ENCODE peak calls at places on chromosome X, in five cellular contexts. H is body of pancreas, P is endodermal cell, U is brain microvascular endothelial cell, M is heart left ventricle. R is an unnamed sample. For H3K36me3, the result is how much of the 10 kb centered on the place peaks cover.

GRCh38 chrX:131626681-131627296 is 82.9 kb downstream of the OR13H1 start:
- DNase-seq in H (no peak), P (peak), M (no peak), U (no peak), R (no peak)

GRCh38 chrX:76279007-76279406 is 106.1 kb downstream of the PBDC1 start:
- DNase-seq in U (peak), H (peak), M (peak), P (peak), R (peak)

GRCh38 chrX:13937370-13938052 is 92.2 kb downstream of the GEMIN8 start:
- DNase-seq in M (no peak), U (peak), H (no peak), P (peak), R (peak)

GRCh38 chrX:39841604-39842003 is 256.2 kb downstream of the BCOR start:
- DNase-seq in M (no peak), H (no peak), P (peak), U (no peak), R (peak)

GRCh38 chrX:23907106-23907495 is 637 bp downstream of the APOO start:
- DNase-seq in M (no peak), U (no peak), P (no peak), H (no peak), R (peak)

GRCh38 chrX:148382983-148383382 is 117.4 kb upstream of the AFF2 start:
- DNase-seq in U (no peak), M (no peak), H (no peak), P (peak), R (no peak)

GRCh38 chrX:46044486-46044885 is 500.7 kb downstream of the ZNF674 start:
- DNase-seq in U (no peak), H (no peak), M (no peak), P (no peak), R (no peak)

GRCh38 chrX:19867411-19867732 is 20.0 kb downstream of the SH3KBP1 start:
- DNase-seq in M (no peak), P (no peak), U (no peak), H (no peak), R (no peak)

GRCh38 chrX:20951016-20951795 is 423.0 kb upstream of the CNKSR2 start:
- DNase-seq in P (no peak), M (no peak), U (no peak), H (no peak), R (no peak)

GRCh38 chrX:16838202-16839066 is 31.7 kb downstream of the RBBP7 start:
- DNase-seq in H (no peak), M (peak), U (peak), P (no peak), R (peak)

GRCh38 chrX:13188731-13189309 is 131.0 kb downstream of the ATXN3L start:
- DNase-seq in U (no peak), M (peak), H (no peak), P (no peak), R (no peak)

GRCh38 chrX:40062525-40063193 is 35.1 kb downstream of the BCOR start:
- DNase-seq in M (no peak), P (no peak), U (no peak), H (no peak), R (peak)

GRCh38 chrX:27863813-27864212 is 56.0 kb downstream of the MAGEB10 start:
- DNase-seq in P (peak), H (no peak), M (no peak), U (no peak), R (no peak)

GRCh38 chrX:130885996-130886395 is 17.0 kb downstream of the ENOX2 start:
- DNase-seq in U (no peak), P (no peak), M (no peak), H (no peak), R (no peak)

GRCh38 chrX:114065612-114066178 is 518.2 kb upstream of the HTR2C start:
- DNase-seq in M (no peak), P (no peak), H (no peak), U (no peak), R (no peak)

GRCh38 chrX:109472939-109473713 is 8.8 kb downstream of the GUCY2F start:
- DNase-seq in H (no peak), P (peak), U (peak), M (peak), R (no peak)

DNA sequence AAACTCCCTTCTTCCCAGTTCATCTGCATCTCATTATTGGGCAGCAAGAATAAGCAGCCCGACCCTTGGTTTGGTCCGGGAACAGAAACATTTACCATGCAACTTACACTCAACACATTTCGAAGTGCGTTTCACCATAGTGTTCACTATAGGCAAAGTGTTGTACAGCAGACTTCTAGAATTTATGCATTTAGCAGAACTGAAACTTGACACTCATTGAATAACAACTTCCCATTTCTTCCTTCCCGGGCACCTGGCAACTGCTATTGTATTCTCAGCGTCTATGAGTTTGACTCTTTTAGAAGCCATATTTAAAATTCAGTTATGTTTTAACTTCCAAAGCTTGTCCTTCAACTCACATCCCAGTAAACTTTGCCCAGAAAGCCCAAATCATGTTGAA is 840.6 kb downstream of the NLGN4X start:
- DNase-seq in U (no peak), H (no peak), M (no peak), P (no peak), R (no peak)
- H3K4me3 ChIP-seq in U (no peak), H (no peak), M (no peak), P (no peak), R (no peak)

GRCh38 chrX:10474510-10474909 is 145.9 kb downstream of the MID1 start:
- DNase-seq in M (no peak), P (no peak), H (no peak), U (no peak), R (no peak)

GRCh38 chrX:10470009-10470408 is 150.4 kb downstream of the MID1 start:
- DNase-seq in H (no peak), P (no peak), M (no peak), U (no peak), R (no peak)

GRCh38 chrX:10467793-10468192 is 152.6 kb downstream of the MID1 start:
- DNase-seq in M (no peak), H (no peak), U (peak), P (no peak), R (no peak)

DNA sequence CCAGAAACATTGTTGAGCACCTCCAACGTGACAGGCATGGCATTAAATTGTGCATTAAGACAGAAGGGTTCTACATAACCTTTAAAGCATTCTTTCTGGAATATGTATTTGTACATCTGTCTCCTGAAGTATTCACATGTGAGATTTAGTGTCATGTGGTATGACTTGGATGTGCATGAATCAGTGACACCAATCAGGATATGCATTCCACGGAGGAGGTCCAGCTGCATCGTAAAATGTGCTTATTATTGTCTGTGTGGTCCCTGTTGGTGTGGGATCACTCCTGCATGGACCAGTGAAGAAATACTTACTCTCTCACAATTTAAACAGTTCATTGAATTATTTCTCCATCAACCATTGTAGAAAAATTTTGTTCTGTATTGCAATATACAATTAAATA is 149.0 kb downstream of the MID1 start:
- DNase-seq in P (no peak), U (no peak), M (no peak), H (no peak), R (peak)
- H3K36me3 ChIP-seq in P (under half), U (under half), M (under half), H (under half), R (half or more)

GRCh38 chrX:153766098-153766817 is 2.2 kb downstream of the PLXNB3 start:
- DNase-seq in H (no peak), M (no peak), U (peak), P (peak), R (peak)
- H3K4me3 ChIP-seq in H (no peak), M (peak), U (peak), P (no peak), R (peak)

DNA sequence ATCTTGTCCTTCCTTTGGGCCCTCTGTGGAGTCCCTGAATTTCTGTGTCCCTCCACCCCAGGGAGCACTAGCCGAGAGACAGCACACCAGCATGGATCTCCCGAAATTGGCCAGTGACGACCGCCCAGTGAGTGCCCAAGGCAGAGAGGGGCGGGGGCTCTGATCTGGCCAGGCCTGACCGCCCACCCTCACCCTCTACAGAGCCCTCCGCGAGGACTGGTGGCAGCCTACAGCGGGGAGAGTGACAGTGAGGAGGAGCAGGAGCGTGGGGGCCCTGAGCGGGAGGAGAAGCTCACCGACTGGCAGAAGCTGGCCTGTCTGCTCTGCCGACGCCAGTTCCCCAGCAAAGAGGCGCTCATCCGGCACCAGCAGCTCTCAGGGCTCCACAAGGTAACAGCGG is 8.4 kb upstream of the UBA1 start:
- DNase-seq in P (no peak), H (no peak), M (no peak), U (no peak), R (no peak)
- H3K36me3 ChIP-seq in P (under half), H (under half), M (under half), U (under half), R (under half)

DNA sequence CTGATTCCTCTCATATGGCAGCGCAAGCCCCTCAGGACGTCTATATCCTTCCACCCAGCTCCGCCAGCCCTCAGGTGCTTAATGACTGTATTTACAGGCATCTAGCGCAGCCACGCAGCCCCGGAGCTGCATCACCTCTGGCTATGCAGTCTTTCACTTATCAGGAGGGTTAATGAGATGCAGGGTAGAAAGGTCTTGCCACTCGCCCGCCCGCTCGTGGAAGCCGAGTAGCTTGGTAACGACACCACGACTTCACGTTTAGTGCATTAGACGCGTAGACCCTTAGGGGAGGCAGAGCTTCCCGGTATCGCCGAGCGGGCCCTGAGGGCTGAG is 1.5 kb upstream of the SLC16A2 start:
- DNase-seq in U (no peak), M (no peak), H (no peak), P (no peak), R (no peak)
- H3K4me3 ChIP-seq in U (peak), M (peak), H (peak), P (peak), R (peak)

DNA sequence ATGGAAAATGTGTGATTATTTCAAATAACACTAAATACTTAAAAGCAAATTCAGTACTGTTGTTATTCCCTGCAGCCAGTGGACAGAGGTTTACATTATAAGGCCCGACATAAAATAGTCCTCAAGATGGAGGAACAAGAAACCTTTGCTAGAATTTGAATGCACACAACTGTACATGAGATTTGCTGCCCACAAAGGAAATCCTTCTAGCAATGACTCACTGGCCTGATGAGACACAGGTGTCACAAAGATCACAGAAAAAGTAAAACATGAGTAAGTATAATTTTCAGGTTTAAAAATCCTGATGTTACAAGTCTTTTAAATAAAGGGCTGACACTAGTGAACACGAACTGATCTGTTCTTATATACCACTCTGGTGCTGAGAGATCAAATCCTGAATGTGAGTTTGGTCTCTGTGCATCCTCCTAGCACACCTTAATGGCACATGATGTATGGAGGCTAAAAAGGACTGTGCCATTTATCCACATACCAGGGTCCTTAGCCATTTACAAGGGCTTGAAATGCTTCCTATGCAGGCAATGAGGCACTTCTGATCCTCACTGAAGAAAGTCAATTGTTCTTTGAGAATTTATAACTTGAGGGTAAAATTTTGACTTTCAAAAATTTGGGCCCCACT is 23.1 kb downstream of the MAP7D3 start:
- DNase-seq in M (no peak), H (no peak), P (no peak), U (no peak), R (no peak)
- H3K36me3 ChIP-seq in M (under half), H (under half), P (under half), U (under half), R (under half)

DNA sequence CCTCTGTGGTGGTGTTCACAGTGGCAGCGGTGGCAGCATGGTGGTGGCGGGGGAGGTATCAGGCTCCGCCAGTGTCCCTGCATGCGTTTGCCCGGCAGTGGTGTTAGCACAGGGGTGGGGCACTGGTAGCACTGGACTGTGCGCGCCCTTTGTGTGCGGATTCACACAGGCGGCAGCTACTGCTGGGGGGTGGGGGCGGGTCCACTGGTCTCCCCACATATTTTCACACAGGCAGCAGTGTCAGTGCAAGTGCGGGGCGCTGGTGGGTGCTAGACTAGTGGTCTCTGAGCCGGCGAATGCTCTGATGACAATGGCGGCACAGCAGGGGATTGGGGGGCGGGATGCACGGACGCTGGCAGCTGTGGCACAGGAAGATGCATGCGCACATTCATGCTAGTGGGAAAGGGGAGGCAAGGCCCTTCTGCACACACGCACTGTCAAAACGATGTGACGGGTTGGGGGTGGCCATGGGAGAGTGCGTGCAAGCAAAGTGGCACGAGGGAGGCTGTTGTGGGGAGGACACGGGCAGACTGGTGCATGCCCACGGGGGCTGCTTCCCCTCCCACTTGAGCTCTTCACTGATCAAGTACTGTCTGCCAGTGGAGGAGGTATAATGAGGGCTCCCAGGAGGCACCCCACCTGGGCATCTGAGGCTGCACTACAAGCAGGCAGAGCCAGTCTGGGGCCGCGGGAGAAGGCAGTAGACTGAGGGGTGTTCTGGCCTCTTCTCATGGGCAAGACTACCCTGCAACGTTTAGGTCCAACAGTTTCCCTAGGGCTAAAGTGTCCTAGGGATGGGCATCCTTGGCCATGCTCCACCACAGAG is 53.0 kb downstream of the POF1B start:
- DNase-seq in U (no peak), H (no peak), M (peak), P (no peak), R (no peak)
- H3K4me3 ChIP-seq in U (no peak), H (no peak), M (no peak), P (no peak), R (no peak)

DNA sequence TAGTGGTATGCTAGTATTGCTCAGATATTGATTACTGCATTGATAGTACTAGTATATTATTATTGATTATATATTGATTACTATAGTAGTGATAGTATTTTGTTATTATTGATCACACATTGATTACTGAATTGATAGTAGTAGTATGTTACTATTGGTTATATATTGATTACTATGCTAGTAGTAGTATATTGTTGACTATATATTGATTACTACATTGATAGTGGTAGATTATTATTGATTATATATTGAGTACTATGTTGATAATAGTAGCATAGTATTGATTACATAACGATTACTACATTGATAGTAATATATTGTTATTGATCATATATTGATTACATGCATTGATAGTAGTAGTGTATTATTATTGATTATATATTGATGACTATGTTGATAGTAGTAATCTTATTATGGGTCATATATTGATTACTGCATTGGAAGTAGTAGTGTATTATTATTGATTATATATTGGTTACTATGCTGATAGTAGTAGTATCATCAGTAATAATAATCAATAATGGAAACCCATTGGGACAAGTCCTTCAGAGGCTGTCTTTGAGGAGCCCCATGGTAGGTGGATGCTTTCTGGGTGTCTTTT is 30.6 kb downstream of the GYG2 start:
- DNase-seq in M (no peak), U (no peak), H (no peak), P (no peak), R (no peak)
- H3K36me3 ChIP-seq in M (under half), U (under half), H (under half), P (half or more), R (under half)

GRCh38 chrX:70452143-70452733 is 7.6 kb downstream of the DLG3 start:
- DNase-seq in U (no peak), P (peak), M (peak), H (peak), R (peak)
- H3K4me3 ChIP-seq in U (peak), P (peak), M (peak), H (peak), R (peak)

DNA sequence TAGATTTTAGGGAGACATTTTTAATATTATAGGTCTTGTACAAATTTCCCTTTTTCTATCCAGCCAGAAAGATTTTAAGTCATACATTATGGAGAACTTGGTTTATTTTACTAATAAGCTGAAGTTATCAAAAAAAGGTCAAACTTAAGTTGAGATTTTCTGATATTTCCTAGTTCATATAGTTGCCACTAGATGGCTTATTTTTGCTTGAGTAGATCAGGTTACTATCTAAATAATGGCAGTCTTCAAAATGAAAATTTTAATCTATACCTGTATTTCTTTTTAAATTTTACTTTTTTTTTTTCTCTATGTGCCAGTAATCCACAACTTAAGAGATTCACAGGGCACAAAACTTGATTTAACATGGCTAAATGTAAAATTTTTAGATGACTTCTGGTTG is 52.3 kb downstream of the USP9X start:
- DNase-seq in P (no peak), M (no peak), H (no peak), U (no peak), R (no peak)
- H3K36me3 ChIP-seq in P (half or more), M (under half), H (under half), U (under half), R (under half)